ENCODE peak calls at places on chromosomes 1 and 21, in ten cellular contexts. Z, R, U, L, H, F, I, A, C and D are unnamed samples.

GRCh38 chr21:44817506-44817880 is 369 bp downstream of the SUMO3 start:
- DNase-seq in Z (peak; percentile 88), R (peak; percentile 97), U (peak; percentile 94), L (peak; percentile 83), H (peak; percentile 93), F (peak; percentile 67), I (peak; percentile 92), A (peak; percentile 91), C (peak; percentile 87), D (peak; percentile 94)

GRCh38 chr1:15090373-15090772 is 63.2 kb upstream of the TMEM51 start:
- DNase-seq in Z (no peak), R (no peak), U (peak; percentile 55), L (peak; percentile 30), H (no peak), F (no peak), I (no peak), A (no peak), C (peak; percentile 57), D (no peak)

GRCh38 chr1:9787702-9788101 is 36.1 kb downstream of the CLSTN1 start:
- DNase-seq in Z (no peak), R (peak; percentile 64), U (no peak), L (no peak), H (no peak), F (no peak), I (peak; percentile 4), A (peak; percentile 29), C (no peak), D (no peak)

GRCh38 chr1:34083974-34084373 is 81.1 kb downstream of the CSMD2 start:
- DNase-seq in Z (no peak), R (no peak), U (no peak), L (no peak), H (no peak), F (no peak), I (no peak), A (no peak), C (no peak), D (peak; percentile 69)

GRCh38 chr1:3750716-3751115 is 1.5 kb upstream of the CCDC27 start:
- DNase-seq in Z (no peak), R (no peak), U (no peak), L (no peak), H (no peak), F (peak; percentile 32), I (no peak), A (no peak), C (no peak), D (no peak)

GRCh38 chr21:34545079-34545884 is 33.3 kb upstream of the KCNE1 start:
- DNase-seq in Z (peak; percentile 73), R (peak; percentile 54), U (no peak), L (peak; percentile 25), H (peak; percentile 90), F (no peak), I (no peak), A (no peak), C (no peak), D (no peak)

GRCh38 chr1:94958081-94958480 is 31.2 kb upstream of the CNN3 start:
- DNase-seq in Z (no peak), R (no peak), U (no peak), L (no peak), H (no peak), F (no peak), I (no peak), A (no peak), C (no peak), D (no peak)

GRCh38 chr1:153353226-153353947 is 4.3 kb upstream of the S100A9 start:
- DNase-seq in Z (no peak), R (no peak), U (peak; percentile 65), L (no peak), H (peak; percentile 34), F (peak; percentile 34), I (no peak), A (no peak), C (peak; percentile 20), D (peak; percentile 66)

GRCh38 chr21:27277122-27277521 is 310.2 kb upstream of the ADAMTS5 start:
- DNase-seq in Z (peak; percentile 76), R (no peak), U (no peak), L (no peak), H (peak; percentile 40), F (no peak), I (no peak), A (no peak), C (no peak), D (no peak)

GRCh38 chr1:195373831-195374230 is 1234.4 kb downstream of the KCNT2 start:
- DNase-seq in Z (no peak), R (no peak), U (no peak), L (no peak), H (no peak), F (no peak), I (no peak), A (no peak), C (no peak), D (no peak)

GRCh38 chr1:159851386-159851785 is 11.1 kb downstream of the VSIG8 start:
- DNase-seq in Z (no peak), R (no peak), U (no peak), L (no peak), H (no peak), F (no peak), I (no peak), A (no peak), C (no peak), D (no peak)

GRCh38 chr21:44871576-44872265 is 1.8 kb downstream of the PTTG1IP start:
- DNase-seq in Z (peak; percentile 77), R (no peak), U (peak; percentile 86), L (peak; percentile 91), H (peak; percentile 82), F (no peak), I (no peak), A (no peak), C (no peak), D (no peak)

GRCh38 chr1:155176544-155177071 is 3.0 kb downstream of the TRIM46 start:
- DNase-seq in Z (peak; percentile 64), R (peak; percentile 95), U (peak; percentile 89), L (peak; percentile 57), H (peak; percentile 77), F (peak; percentile 71), I (peak; percentile 70), A (peak; percentile 85), C (peak; percentile 69), D (peak; percentile 95)

GRCh38 chr1:150967936-150968335 is 6.7 kb downstream of the CERS2 start:
- DNase-seq in Z (no peak), R (no peak), U (no peak), L (no peak), H (no peak), F (no peak), I (no peak), A (no peak), C (no peak), D (no peak)

GRCh38 chr1:239732770-239733169 is 346.4 kb downstream of the CHRM3 start:
- DNase-seq in Z (no peak), R (no peak), U (no peak), L (no peak), H (no peak), F (no peak), I (no peak), A (no peak), C (no peak), D (no peak)

GRCh38 chr1:153340356-153340755 is 8.3 kb downstream of the PGLYRP4 start:
- DNase-seq in Z (no peak), R (no peak), U (no peak), L (no peak), H (no peak), F (no peak), I (no peak), A (no peak), C (no peak), D (peak; percentile 76)

GRCh38 chr1:22317231-22317919 is 134.3 kb upstream of the ZBTB40 start:
- DNase-seq in Z (no peak), R (peak; percentile 60), U (peak; percentile 31), L (no peak), H (peak; percentile 20), F (peak; percentile 57), I (no peak), A (no peak), C (no peak), D (peak; percentile 49)